ENCODE peak calls at places on chromosomes 4 and X, in seven cellular contexts. V is A549, N is WTC11, Q is H1, O is GM12878, A is HepG2, Z is K562. T is an unnamed sample.

GRCh38 chrX:46477435-46477834 is 67.8 kb downstream of the ZNF674 start:
- DNase-seq in V (no peak), N (no peak), Q (no peak), O (no peak), A (no peak), Z (no peak), T (peak; percentile 25)

GRCh38 chr4:4541040-4541631 is 712 bp downstream of the STX18 start:
- DNase-seq in V (peak; percentile 41), N (no peak), Q (no peak), O (peak; percentile 36), A (peak; percentile 60), Z (peak; percentile 57), T (peak; percentile 65)

GRCh38 chrX:15349046-15349445 is 13.7 kb upstream of the PIGA start:
- DNase-seq in V (peak; percentile 72), N (no peak), Q (no peak), O (no peak), A (peak; percentile 55), Z (peak; percentile 69), T (peak; percentile 73)

GRCh38 chr4:39706334-39706733 is 8.4 kb downstream of the UBE2K start:
- DNase-seq in V (peak; percentile 60), N (no peak), Q (no peak), O (no peak), A (peak; percentile 58), Z (no peak), T (peak; percentile 89)

GRCh38 chr4:16048639-16049448 is 35.0 kb downstream of the PROM1 start:
- DNase-seq in V (no peak), N (no peak), Q (no peak), O (no peak), A (no peak), Z (no peak), T (no peak)

GRCh38 chr4:70725633-70726032 is 3.9 kb downstream of the RUFY3 start:
- DNase-seq in V (no peak), N (no peak), Q (no peak), O (no peak), A (no peak), Z (no peak), T (no peak)

GRCh38 chrX:20418379-20418778 is 151.7 kb upstream of the RPS6KA3 start:
- DNase-seq in V (no peak), N (no peak), Q (no peak), O (no peak), A (no peak), Z (no peak), T (no peak)

GRCh38 chr4:41217373-41217772 is 3.0 kb upstream of the APBB2 start:
- DNase-seq in V (no peak), N (no peak), Q (no peak), O (no peak), A (no peak), Z (no peak), T (no peak)

GRCh38 chr4:159227378-159227777 is 124.5 kb downstream of the RAPGEF2 start:
- DNase-seq in V (no peak), N (no peak), Q (no peak), O (no peak), A (no peak), Z (peak; percentile 8), T (peak; percentile 39)

GRCh38 chr4:155679343-155679742 is 12.7 kb downstream of the GUCY1A1 start:
- DNase-seq in V (no peak), N (no peak), Q (no peak), O (no peak), A (no peak), Z (no peak), T (peak; percentile 38)

GRCh38 chr4:88382621-88383020 is 4.0 kb downstream of the HERC6 start:
- DNase-seq in V (peak; percentile 28), N (no peak), Q (no peak), O (peak; percentile 84), A (no peak), Z (no peak), T (no peak)

GRCh38 chrX:38817004-38817703 is 15.9 kb downstream of the MID1IP1 start:
- DNase-seq in V (peak; percentile 23), N (peak; percentile 21), Q (no peak), O (no peak), A (no peak), Z (peak; percentile 56), T (peak; percentile 43)

GRCh38 chr4:153518637-153519384 is 52.7 kb downstream of the TMEM131L start:
- DNase-seq in V (no peak), N (no peak), Q (no peak), O (no peak), A (peak; percentile 30), Z (peak; percentile 69), T (peak; percentile 49)

GRCh38 chrX:13254076-13254785 is 65.6 kb downstream of the ATXN3L start:
- DNase-seq in V (peak; percentile 48), N (no peak), Q (no peak), O (peak; percentile 56), A (peak; percentile 8), Z (peak; percentile 83), T (peak; percentile 53)

GRCh38 chr4:6288342-6288741 is 18.7 kb downstream of the WFS1 start:
- DNase-seq in V (no peak), N (no peak), Q (no peak), O (no peak), A (no peak), Z (no peak), T (no peak)

GRCh38 chr4:73869130-73870055 is at the start of gene CXCL1:
- DNase-seq in V (peak; percentile 19), N (peak; percentile 62), Q (no peak), O (no peak), A (no peak), Z (peak; percentile 68), T (no peak)

GRCh38 chr4:2812600-2812932 is 19.7 kb downstream of the SH3BP2 start:
- DNase-seq in V (no peak), N (no peak), Q (no peak), O (no peak), A (no peak), Z (no peak), T (no peak)

GRCh38 chr4:158008551-158009218 is 164.1 kb downstream of the GASK1B start:
- DNase-seq in V (no peak), N (no peak), Q (no peak), O (no peak), A (no peak), Z (no peak), T (peak; percentile 63)

GRCh38 chr4:82784615-82785247 is 13.9 kb downstream of the SCD5 start:
- DNase-seq in V (no peak), N (no peak), Q (no peak), O (no peak), A (no peak), Z (no peak), T (peak; percentile 67)

GRCh38 chrX:38754102-38754790 is 47.0 kb upstream of the MID1IP1 start:
- DNase-seq in V (peak; percentile 64), N (peak; percentile 12), Q (no peak), O (peak; percentile 31), A (peak; percentile 19), Z (peak; percentile 65), T (peak; percentile 58)

GRCh38 chr4:74087481-74087880 is 11.5 kb downstream of the CXCL2 start:
- DNase-seq in V (no peak), N (no peak), Q (no peak), O (no peak), A (no peak), Z (no peak), T (no peak)

GRCh38 chrX:42943051-42943450 is 165.1 kb upstream of the PPP1R2C start:
- DNase-seq in V (no peak), N (no peak), Q (no peak), O (no peak), A (peak; percentile 1), Z (no peak), T (no peak)

GRCh38 chr4:20015825-20016224 is 235.9 kb upstream of the SLIT2 start:
- DNase-seq in V (no peak), N (no peak), Q (no peak), O (no peak), A (no peak), Z (no peak), T (peak; percentile 80)
- TF ChIP-seq USF2 in V (no peak), N (no peak), Q (no peak), O (no peak), A (no peak), Z (no peak), T (no peak)

DNA sequence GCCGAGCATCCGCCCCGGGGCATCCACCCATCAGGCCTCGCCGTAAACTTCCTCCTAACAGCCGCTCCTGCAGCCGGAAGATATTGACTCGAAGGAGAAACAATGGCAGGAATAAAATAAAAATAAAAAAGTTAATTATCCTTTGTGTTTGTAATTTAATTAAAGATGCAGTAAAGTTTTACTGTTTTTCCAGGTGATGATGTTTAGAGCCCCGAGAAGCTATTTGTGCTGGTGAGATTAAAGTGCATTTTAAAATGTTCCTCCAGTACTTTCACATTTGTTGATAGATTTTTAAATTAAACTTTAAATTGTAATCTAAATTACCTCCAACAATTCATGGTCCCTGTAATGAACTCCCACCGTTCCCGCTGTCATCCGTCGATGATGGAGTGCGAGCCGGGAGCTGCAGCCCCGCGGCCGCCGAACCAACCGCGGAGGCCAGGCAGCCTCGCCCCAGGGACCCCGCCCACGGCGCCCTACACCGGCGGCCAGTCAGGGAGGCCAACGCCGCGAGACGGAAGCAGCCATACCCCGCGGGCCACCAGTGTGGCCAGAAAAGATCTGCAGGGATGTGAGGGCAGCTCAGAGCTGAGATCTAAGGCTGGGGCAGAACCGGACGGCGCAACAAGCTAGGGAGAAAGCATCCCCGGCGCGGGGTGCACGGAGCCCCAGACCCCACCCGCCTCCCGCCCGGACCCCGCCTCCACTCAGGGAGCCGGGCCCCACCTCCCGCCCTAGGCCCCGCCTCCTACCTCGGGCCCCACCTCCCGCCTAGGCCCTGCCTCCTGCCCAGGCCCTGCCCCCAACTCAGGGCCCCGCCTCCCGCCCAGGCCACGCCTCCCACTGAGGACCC is 104.1 kb downstream of the FAM53A start:
- DNase-seq in V (peak; percentile 96), N (peak; percentile 99), Q (no peak), O (no peak), A (peak; percentile 15), Z (peak; percentile 94), T (no peak)
- TF ChIP-seq USF2 in V (no peak), N (no peak), Q (no peak), O (no peak), A (no peak), Z (no peak), T (no peak)

DNA sequence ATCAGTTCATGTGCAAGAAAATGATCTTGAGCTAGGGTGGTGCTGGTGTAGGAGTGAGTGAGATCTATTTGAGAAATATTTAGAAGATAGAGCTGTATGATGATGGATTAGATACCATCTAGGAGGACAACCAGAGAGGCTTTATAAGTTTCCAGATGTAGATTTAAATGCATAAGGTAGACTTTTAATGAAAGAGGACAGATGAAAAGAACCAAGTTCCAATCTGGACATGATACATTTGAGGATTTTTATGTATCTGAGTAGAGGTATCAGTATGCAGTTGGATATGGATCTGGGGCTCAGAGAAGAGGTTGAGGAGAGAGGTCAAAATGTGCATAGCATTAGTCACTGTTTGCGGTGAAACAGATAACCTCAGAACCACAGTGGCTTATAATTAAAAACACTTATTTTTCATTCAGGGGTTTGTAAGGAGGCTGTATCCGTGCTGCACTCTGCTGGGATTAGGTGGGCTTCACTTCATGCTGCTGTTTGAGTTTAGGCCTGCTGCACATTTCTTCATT is 348.7 kb downstream of the BMPR1B start:
- DNase-seq in V (no peak), N (no peak), Q (no peak), O (no peak), A (no peak), Z (no peak), T (peak; percentile 47)
- TF ChIP-seq USF2 in V (no peak), N (no peak), Q (no peak), O (no peak), A (no peak), Z (no peak), T (no peak)

DNA sequence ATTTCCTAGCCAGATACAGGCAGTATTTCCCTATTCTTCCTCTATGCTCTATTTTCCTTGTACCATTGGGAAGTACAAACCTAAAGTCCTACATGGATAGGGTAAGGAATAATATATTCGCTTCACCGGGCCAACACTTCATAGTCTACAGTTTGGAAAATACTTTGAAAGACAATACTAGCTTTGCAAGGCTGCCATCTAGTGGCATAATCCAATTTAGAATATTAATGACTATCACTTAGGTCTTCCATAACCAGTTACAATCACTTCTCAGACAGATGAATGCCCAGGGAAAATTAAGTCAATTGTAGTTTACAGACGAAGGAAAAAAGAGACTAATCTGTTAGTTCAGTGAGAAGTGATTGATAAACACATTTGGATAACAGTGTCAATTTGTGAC is 141.0 kb upstream of the FAM47C start:
- DNase-seq in V (peak; percentile 19), N (no peak), Q (no peak), O (no peak), A (peak; percentile 2), Z (peak; percentile 21), T (peak; percentile 9)
- TF ChIP-seq USF2 in V (no peak), N (no peak), Q (no peak), O (no peak), A (no peak), Z (no peak), T (no peak)